ENCODE peak calls at places on chromosomes 2 and 18, in four cellular contexts. H is brain microvascular endothelial cell, A is right lobe of liver, R is endothelial cell of umbilical vein. C is an unnamed sample.

GRCh38 chr18:76351961-76352581 is 143.0 kb downstream of the ZNF516 start:
- DNase-seq in H (peak; percentile 33), A (no peak), R (no peak), C (peak; percentile 68)

GRCh38 chr2:10301946-10302478 is 692 bp upstream of the HPCAL1 start:
- DNase-seq in H (no peak), A (no peak), R (no peak), C (peak; percentile 19)

GRCh38 chr2:219182331-219183150 is 4.5 kb downstream of the RETREG2 start:
- DNase-seq in H (no peak), A (no peak), R (no peak), C (peak; percentile 61)

GRCh38 chr2:119950966-119951365 is 61.9 kb upstream of the EPB41L5 start:
- DNase-seq in H (no peak), A (no peak), R (no peak), C (no peak)

GRCh38 chr2:133504566-133505505 is 63.4 kb downstream of the NCKAP5 start:
- DNase-seq in H (peak; percentile 66), A (peak; percentile 67), R (peak; percentile 88), C (peak; percentile 60)

GRCh38 chr2:70035344-70035844 is 51.9 kb upstream of the PCBP1 start:
- DNase-seq in H (peak; percentile 30), A (no peak), R (no peak), C (no peak)

GRCh38 chr2:73984203-73984921 is at the start of gene TET3:
- DNase-seq in H (no peak), A (peak; percentile 73), R (no peak), C (peak; percentile 68)

GRCh38 chr2:209985879-209986278 is 16.6 kb upstream of the RPE start:
- DNase-seq in H (no peak), A (no peak), R (no peak), C (no peak)

GRCh38 chr2:38621018-38621417 is 18.3 kb upstream of the HNRNPLL start:
- DNase-seq in H (no peak), A (no peak), R (no peak), C (no peak)

GRCh38 chr18:8824846-8825245 is 119.5 kb downstream of the MTCL1 start:
- DNase-seq in H (no peak), A (no peak), R (no peak), C (no peak)

GRCh38 chr18:70036771-70037452 is 89.2 kb upstream of the CD226 start:
- DNase-seq in H (no peak), A (no peak), R (no peak), C (no peak)

GRCh38 chr2:150911766-150912280 is 349.8 kb downstream of the RBM43 start:
- DNase-seq in H (peak; percentile 95), A (peak; percentile 64), R (peak; percentile 77), C (peak; percentile 34)

GRCh38 chr2:215931256-215931903 is 82.0 kb downstream of the MREG start:
- DNase-seq in H (peak; percentile 83), A (peak; percentile 55), R (peak; percentile 82), C (peak; percentile 58)

GRCh38 chr2:215529271-215529670 is 93.4 kb upstream of the FN1 start:
- DNase-seq in H (peak; percentile 89), A (no peak), R (peak; percentile 69), C (no peak)

GRCh38 chr2:171430516-171431410 is 3.0 kb downstream of the METTL8 start:
- DNase-seq in H (no peak), A (no peak), R (no peak), C (no peak)

GRCh38 chr2:43224131-43224570 is 2.3 kb downstream of the ZFP36L2 start:
- DNase-seq in H (peak; percentile 55), A (peak; percentile 76), R (peak; percentile 72), C (peak; percentile 77)

GRCh38 chr2:218323526-218324472 is 31.5 kb upstream of the TMBIM1 start:
- DNase-seq in H (peak; percentile 37), A (peak; percentile 84), R (peak; percentile 77), C (peak; percentile 30)

GRCh38 chr2:60555066-60555793 is 1.8 kb upstream of the BCL11A start:
- DNase-seq in H (no peak), A (peak; percentile 50), R (peak; percentile 71), C (peak; percentile 80)

GRCh38 chr2:150467641-150467963 is 19.9 kb downstream of the RND3 start:
- DNase-seq in H (peak; percentile 22), A (no peak), R (peak; percentile 51), C (no peak)

GRCh38 chr2:69138247-69138754 is 125.3 kb downstream of the ANTXR1 start:
- DNase-seq in H (peak; percentile 81), A (no peak), R (peak; percentile 35), C (no peak)

GRCh38 chr2:71379086-71379485 is 47.5 kb downstream of the ZNF638 start:
- DNase-seq in H (peak; percentile 80), A (no peak), R (no peak), C (no peak)

GRCh38 chr2:27372937-27373336 is 2.5 kb downstream of the SNX17 start:
- DNase-seq in H (no peak), A (no peak), R (no peak), C (no peak)

GRCh38 chr2:157572725-157573124 is 55.9 kb downstream of the ACVR1C start:
- DNase-seq in H (no peak), A (no peak), R (no peak), C (no peak)

GRCh38 chr2:187658952-187659525 is 104.8 kb upstream of the TFPI start:
- DNase-seq in H (peak; percentile 44), A (no peak), R (peak; percentile 30), C (no peak)

GRCh38 chr2:177397501-177398289 is 5.1 kb downstream of the AGPS start:
- DNase-seq in H (peak; percentile 64), A (peak; percentile 72), R (peak; percentile 65), C (peak; percentile 19)

GRCh38 chr2:140929866-140930265 is 1201.0 kb downstream of the LRP1B start:
- DNase-seq in H (no peak), A (no peak), R (no peak), C (no peak)

GRCh38 chr18:49690307-49690706 is 123.0 kb downstream of the ACAA2 start:
- DNase-seq in H (peak; percentile 97), A (no peak), R (peak; percentile 78), C (no peak)

DNA sequence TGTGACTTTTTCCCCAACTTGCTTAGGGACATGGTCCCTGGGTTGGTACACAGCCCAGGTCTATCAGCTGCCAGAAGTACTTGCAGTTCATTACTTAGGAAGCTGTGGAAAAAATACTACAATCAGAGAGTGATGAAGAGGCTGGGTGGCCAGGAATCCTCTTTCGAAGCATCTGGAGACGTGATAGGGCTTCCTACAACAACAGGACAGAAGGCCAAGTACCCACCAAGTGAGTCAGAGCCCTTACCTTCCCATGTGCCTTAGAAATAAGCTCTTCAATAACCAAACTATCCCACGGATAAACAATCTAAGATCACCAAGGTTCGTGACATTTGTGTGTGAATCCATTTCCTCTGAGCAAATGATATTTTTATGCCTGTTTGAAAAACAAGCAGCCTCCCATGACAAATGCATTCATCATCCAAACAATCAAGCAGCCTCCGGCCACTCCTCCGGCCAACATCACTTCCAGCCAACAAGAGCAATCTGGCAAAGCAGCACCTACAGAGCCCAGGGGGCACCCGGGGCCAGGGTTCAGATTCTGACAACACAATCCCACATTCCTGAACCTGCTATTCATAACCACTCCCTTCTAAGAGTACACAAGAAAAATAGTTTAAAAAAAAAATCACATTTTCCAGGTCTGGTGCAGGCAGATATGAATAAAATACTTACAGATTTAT is 26.4 kb downstream of the TBC1D8 start:
- DNase-seq in H (peak; percentile 76), A (peak; percentile 84), R (peak; percentile 98), C (peak; percentile 71)
- H3K4me3 ChIP-seq in H (no peak overlapping the region), A (no peak overlapping the region), R (no peak overlapping the region), C (no peak overlapping the region)

GRCh38 chr2:13821255-13821880 is 811.1 kb upstream of the LRATD1 start:
- DNase-seq in H (peak; percentile 80), A (no peak), R (no peak), C (no peak)
- H3K27me3 ChIP-seq in H (no peaks in the 10 kb centered on the region), A (no peaks in the 10 kb centered on the region), R (no peaks in the 10 kb centered on the region), C (no peaks in the 10 kb centered on the region)

GRCh38 chr2:28390857-28391563 is 1.6 kb upstream of the FOSL2 start:
- DNase-seq in H (peak; percentile 74), A (peak; percentile 82), R (peak; percentile 89), C (peak; percentile 88)
- H3K4me3 ChIP-seq in H (peak overlapping the region; percentile 58), A (peak overlapping the region; percentile 85), R (peak overlapping the region; percentile 47), C (peak overlapping the region; percentile 99)

GRCh38 chr2:52036036-52036435 is 1004.1 kb upstream of the NRXN1 start:
- DNase-seq in H (no peak), A (no peak), R (no peak), C (no peak)

GRCh38 chr2:52034706-52035105 is 1002.8 kb upstream of the NRXN1 start:
- DNase-seq in H (no peak), A (no peak), R (no peak), C (no peak)

DNA sequence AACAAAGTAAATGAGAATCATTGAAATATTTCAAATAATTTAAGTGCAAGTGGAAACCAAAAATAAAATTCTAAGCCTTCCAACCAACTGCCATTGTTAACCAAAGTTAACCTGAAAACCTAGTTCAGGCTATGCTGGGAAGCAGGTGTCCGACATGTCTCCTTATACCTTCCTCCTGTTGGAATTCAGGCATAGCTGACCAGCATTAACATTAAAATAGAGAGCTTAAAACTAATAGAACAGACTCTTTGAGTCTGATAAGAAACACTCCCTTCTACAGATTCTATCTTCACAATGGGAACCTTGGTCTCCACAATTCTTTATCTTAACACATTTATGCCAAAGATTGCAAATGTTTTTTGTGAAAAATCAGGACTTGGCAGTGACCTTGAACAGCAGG is 1004.9 kb upstream of the NRXN1 start:
- DNase-seq in H (no peak), A (no peak), R (no peak), C (no peak)
- H3K27me3 ChIP-seq in H (no peaks in the 10 kb centered on the region), A (no peaks in the 10 kb centered on the region), R (no peaks in the 10 kb centered on the region), C (no peaks in the 10 kb centered on the region)

C was measured in transverse colon.